ENCODE peak calls at places on chromosomes 5 and 9, in four cellular contexts. M, U, J and C are unnamed samples.

GRCh38 chr9:88460583-88461332 is 72.5 kb downstream of the SPIN1 start:
- DNase-seq in U (no peak), J (no peak), M (no peak), C (no peak)

GRCh38 chr5:153463806-153464205 is 26.7 kb upstream of the GRIA1 start:
- DNase-seq in J (no peak), M (no peak), U (no peak), C (no peak)

GRCh38 chr5:43623048-43623447 is 20.1 kb downstream of the NNT start:
- DNase-seq in M (no peak), J (no peak), U (no peak), C (no peak)

GRCh38 chr5:159601216-159601615 is 270.9 kb upstream of the IL12B start:
- DNase-seq in M (no peak), U (no peak), J (no peak), C (no peak)

GRCh38 chr5:142795246-142795645 is 25.1 kb downstream of the ARHGAP26 start:
- DNase-seq in J (no peak), M (no peak), U (no peak), C (no peak)

GRCh38 chr5:149079883-149080282 is 17.0 kb upstream of the SH3TC2 start:
- DNase-seq in U (no peak), M (no peak), J (no peak), C (no peak)

GRCh38 chr9:4489562-4489918 is 728 bp upstream of the SLC1A1 start:
- DNase-seq in M (no peak), J (peak; percentile 22), U (no peak), C (no peak)

GRCh38 chr9:3088166-3088702 is 244.3 kb upstream of the PUM3 start:
- DNase-seq in J (no peak), M (no peak), U (no peak), C (no peak)

GRCh38 chr5:39461007-39461682 is 36.4 kb upstream of the DAB2 start:
- DNase-seq in J (no peak), M (no peak), U (peak; percentile 33), C (no peak)

GRCh38 chr5:7991125-7991821 is 122.3 kb downstream of the MTRR start:
- DNase-seq in U (no peak), M (no peak), J (no peak), C (no peak)

GRCh38 chr5:66645039-66645438 is 48.8 kb downstream of the MAST4 start:
- DNase-seq in J (no peak), M (no peak), U (no peak), C (no peak)

GRCh38 chr5:101929628-101930027 is 366.5 kb downstream of the SLCO4C1 start:
- DNase-seq in U (no peak), M (no peak), J (no peak), C (no peak)

GRCh38 chr5:760363-761205 is 23.9 kb downstream of the ZDHHC11B start:
- DNase-seq in M (no peak), U (no peak), J (peak; percentile 9), C (peak; percentile 56)

GRCh38 chr9:129709471-129710460 is 43.1 kb downstream of the PTGES start:
- DNase-seq in J (no peak), M (no peak), U (no peak), C (no peak)

GRCh38 chr9:16069671-16070586 is 517.1 kb downstream of the CCDC171 start:
- DNase-seq in J (no peak), U (no peak), M (no peak), C (no peak)

DNA sequence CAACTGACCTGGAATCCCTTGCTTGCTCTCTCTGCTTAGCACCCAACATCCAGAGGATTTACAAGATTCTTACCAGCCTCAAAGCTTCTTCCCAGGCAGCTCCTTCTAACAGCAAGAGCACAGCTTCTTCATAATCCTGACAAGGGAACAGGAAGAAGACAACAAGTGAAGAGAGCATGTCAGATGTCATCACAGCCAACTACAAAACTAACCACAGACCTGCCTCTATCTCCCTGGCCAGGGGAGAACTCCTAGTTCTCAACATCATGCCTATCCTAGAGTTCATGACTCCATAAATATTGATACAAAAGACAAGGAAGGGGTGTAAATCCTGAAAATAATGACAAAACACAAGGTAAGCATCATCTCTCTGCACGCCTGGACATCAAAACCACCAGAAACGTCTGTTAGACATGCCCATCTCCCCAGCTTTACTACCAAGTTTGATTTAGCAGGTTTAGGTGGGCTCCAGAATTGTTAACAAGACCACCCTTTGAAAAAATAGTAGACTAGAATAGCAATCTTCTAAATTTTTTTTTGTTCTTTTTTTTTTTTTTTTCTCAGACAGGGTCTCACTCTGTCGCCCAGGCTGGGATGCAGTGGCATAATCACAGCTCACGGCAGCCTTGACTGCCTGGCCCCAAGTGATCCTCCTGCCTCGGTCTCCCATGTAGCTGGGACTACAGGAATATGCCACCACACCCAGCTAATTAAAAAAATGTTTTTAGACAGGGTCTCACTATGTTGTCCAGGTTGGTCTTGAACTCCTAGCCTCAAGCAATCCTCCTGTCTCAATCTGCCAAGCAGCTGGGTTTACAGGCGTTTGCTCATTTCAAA is 20.2 kb downstream of the ACTL7A start:
- DNase-seq in M (no peak), J (no peak), U (no peak), C (no peak)
- H3K36me3 ChIP-seq in M (peaks cover 82% of the 10 kb centered on the region), J (peaks cover 10% of the 10 kb centered on the region), U (peaks cover 40% of the 10 kb centered on the region), C (peaks cover 56% of the 10 kb centered on the region)

DNA sequence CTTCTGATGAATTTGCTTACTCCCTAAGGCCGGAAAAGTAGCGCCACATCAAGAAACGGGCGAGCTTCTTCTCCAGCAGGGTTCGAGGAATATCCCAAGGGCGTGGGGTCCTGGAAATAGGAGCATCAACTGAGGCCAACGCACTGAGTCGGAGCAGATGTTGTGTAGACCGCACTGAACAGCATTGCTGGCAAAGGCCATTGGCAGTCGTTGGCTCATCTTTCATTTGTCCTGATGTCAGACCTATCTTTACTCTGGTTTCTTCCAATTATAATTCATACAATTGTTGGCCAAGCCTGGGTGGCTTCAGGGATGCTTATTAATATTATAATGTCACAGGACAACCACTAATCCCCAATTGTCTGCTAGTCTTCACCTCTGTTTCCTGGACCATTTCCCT is 26.5 kb downstream of the ZBTB34 start:
- DNase-seq in U (no peak), M (no peak), J (no peak), C (peak; percentile 21)
- H3K4me3 ChIP-seq in U (no peak overlapping the region), M (no peak overlapping the region), J (no peak overlapping the region), C (no peak overlapping the region)

GRCh38 chr5:174008922-174009321 is 20.0 kb downstream of the C5orf47 start:
- DNase-seq in M (no peak), J (no peak), U (no peak), C (no peak)

GRCh38 chr5:174000078-174000477 is 11.1 kb downstream of the C5orf47 start:
- DNase-seq in M (no peak), J (no peak), U (no peak), C (no peak)

GRCh38 chr5:174003795-174004194 is 14.8 kb downstream of the C5orf47 start:
- DNase-seq in M (no peak), U (no peak), J (no peak), C (no peak)
- H3K27me3 ChIP-seq in M (peaks cover 17% of the 10 kb centered on the region), U (peaks cover 4% of the 10 kb centered on the region), J (no peaks in the 10 kb centered on the region), C (peaks cover 4% of the 10 kb centered on the region)

DNA sequence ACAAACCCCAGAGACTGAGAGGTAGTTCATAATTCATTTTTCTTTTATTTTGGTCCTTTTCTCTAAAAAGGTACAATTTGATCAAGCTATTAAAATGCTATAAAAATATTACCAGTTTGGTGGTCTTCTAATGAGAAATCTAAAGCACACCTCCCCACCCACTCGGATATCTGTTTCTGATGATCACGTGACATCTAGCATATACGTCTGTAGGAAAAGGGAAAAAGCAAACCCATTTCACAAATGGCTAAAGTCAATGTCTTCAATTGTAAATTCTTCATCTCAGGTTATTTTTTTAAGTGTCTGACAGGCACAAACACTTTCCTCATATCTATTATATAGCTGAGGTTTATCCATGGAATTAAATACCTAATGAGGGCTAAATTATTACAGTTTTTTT is 18.9 kb downstream of the ZNF354A start:
- DNase-seq in M (no peak), U (no peak), J (no peak), C (no peak)
- H3K36me3 ChIP-seq in M (peaks cover 75% of the 10 kb centered on the region), U (peaks cover 44% of the 10 kb centered on the region), J (peaks cover 10% of the 10 kb centered on the region), C (peaks cover 25% of the 10 kb centered on the region)

GRCh38 chr9:135074354-135075233 is 12.9 kb upstream of the OLFM1 start:
- DNase-seq in J (no peak), M (no peak), U (no peak), C (peak; percentile 28)
- H3K4me3 ChIP-seq in J (peak overlapping the region; percentile 31), M (peak overlapping the region; percentile 73), U (peak overlapping the region; percentile 33), C (peak overlapping the region; percentile 56)

GRCh38 chr9:123369296-123369695 is 13.3 kb downstream of the CRB2 start:
- DNase-seq in M (no peak), J (no peak), U (no peak), C (no peak)
- H3K27me3 ChIP-seq in M (peaks cover 93% of the 10 kb centered on the region), J (peaks cover 13% of the 10 kb centered on the region), U (peaks cover 18% of the 10 kb centered on the region), C (peaks cover 41% of the 10 kb centered on the region)